ENCODE peak calls at places on chromosomes 12 and 14, in six cellular contexts. F is adrenal gland, N is NCI-H1694 treated with DMSO at 0.1 percent for 48 hours, M is WTC11, Z is ELR, Y is AG04450. V is an unnamed sample.
A peak's percentile ranks its signal among the peaks of the same experiment; 100 is the strongest.

GRCh38 chr14:103483600-103483999 is 39.0 kb downstream of the CKB start:
- DNase-seq in F (peak; percentile 79), N (peak; percentile 37), M (no peak), Z (peak; percentile 95), Y (peak; percentile 80), V (no peak)

GRCh38 chr12:65152586-65152985 is 16.8 kb upstream of the LEMD3 start:
- DNase-seq in F (no peak), N (no peak), M (no peak), Z (no peak), Y (no peak), V (no peak)

GRCh38 chr12:105120551-105120950 is 13.0 kb downstream of the WASHC4 start:
- DNase-seq in F (no peak), N (no peak), M (no peak), Z (peak; percentile 4), Y (no peak), V (no peak)

GRCh38 chr12:97912943-97913342 is 450.3 kb downstream of the RMST start:
- DNase-seq in F (peak; percentile 72), N (no peak), M (no peak), Z (no peak), Y (no peak), V (no peak)

GRCh38 chr14:105069887-105070759 is 4.9 kb upstream of the GPR132 start:
- DNase-seq in F (peak; percentile 22), N (no peak), M (no peak), Z (peak; percentile 59), Y (no peak), V (no peak)

GRCh38 chr14:31320922-31321779 is 99.2 kb downstream of the HEATR5A start:
- DNase-seq in F (peak; percentile 29), N (no peak), M (no peak), Z (no peak), Y (no peak), V (no peak)

GRCh38 chr12:80632835-80633234 is 74.6 kb upstream of the MYF6 start:
- DNase-seq in F (peak; percentile 25), N (no peak), M (peak; percentile 70), Z (peak; percentile 41), Y (no peak), V (no peak)

GRCh38 chr14:74239848-74240793 is 872 bp downstream of the VSX2 start:
- DNase-seq in F (no peak), N (no peak), M (peak; percentile 35), Z (no peak), Y (no peak), V (no peak)

GRCh38 chr12:106138646-106139421 is at the start of gene NUAK1:
- DNase-seq in F (peak; percentile 57), N (peak; percentile 63), M (peak; percentile 74), Z (peak; percentile 57), Y (no peak), V (no peak)

GRCh38 chr14:95547626-95548327 is 12.9 kb downstream of the GLRX5 start:
- DNase-seq in F (peak; percentile 40), N (no peak), M (no peak), Z (peak; percentile 87), Y (no peak), V (no peak)

GRCh38 chr14:100524933-100525243 is 62.3 kb downstream of the BEGAIN start:
- DNase-seq in F (peak; percentile 36), N (peak; percentile 77), M (peak; percentile 76), Z (no peak), Y (no peak), V (no peak)

GRCh38 chr14:104315169-104315568 is 176.8 kb downstream of the KIF26A start:
- DNase-seq in F (peak; percentile 6), N (no peak), M (peak; percentile 9), Z (no peak), Y (no peak), V (no peak)

GRCh38 chr14:55921516-55921915 is 196.7 kb upstream of the PELI2 start:
- DNase-seq in F (no peak), N (no peak), M (no peak), Z (no peak), Y (no peak), V (no peak)

GRCh38 chr12:20369164-20370000 is 1.0 kb downstream of the PDE3A start:
- DNase-seq in F (peak; percentile 27), N (no peak), M (peak; percentile 72), Z (peak; percentile 31), Y (no peak), V (no peak)

GRCh38 chr12:99898645-99899044 is 86.1 kb downstream of the ANKS1B start:
- DNase-seq in F (no peak), N (no peak), M (no peak), Z (no peak), Y (no peak), V (no peak)

GRCh38 chr14:91383439-91383838 is 34.2 kb downstream of the CCDC88C start:
- DNase-seq in F (no peak), N (no peak), M (peak; percentile 48), Z (no peak), Y (no peak), V (no peak)

GRCh38 chr12:64387201-64387816 is 3.2 kb downstream of the C12orf56 start:
- DNase-seq in F (no peak), N (no peak), M (no peak), Z (no peak), Y (no peak), V (no peak)

GRCh38 chr14:67240168-67240932 is 885 bp upstream of the PALS1 start:
- DNase-seq in F (peak; percentile 73), N (peak; percentile 36), M (peak; percentile 16), Z (peak; percentile 66), Y (no peak), V (no peak)

GRCh38 chr12:113796852-113797534 is 169.1 kb downstream of the RBM19 start:
- DNase-seq in F (no peak), N (no peak), M (no peak), Z (no peak), Y (no peak), V (no peak)

GRCh38 chr14:103555559-103556337 is 6.7 kb downstream of the BAG5 start:
- DNase-seq in F (no peak), N (no peak), M (no peak), Z (no peak), Y (no peak), V (no peak)

GRCh38 chr14:50776522-50776921 is 54.4 kb downstream of the NIN start:
- DNase-seq in F (no peak), N (no peak), M (no peak), Z (no peak), Y (no peak), V (no peak)

GRCh38 chr14:75096959-75097358 is 27.5 kb downstream of the ZC2HC1C start:
- DNase-seq in F (no peak), N (no peak), M (no peak), Z (no peak), Y (no peak), V (no peak)